ENCODE peak calls at places on chromosomes 12 and 14, in seven cellular contexts. E, R, J, V, H, M and Z are unnamed samples.

GRCh38 chr12:129531004-129531403 is 372.8 kb downstream of the TMEM132D start:
- DNase-seq in E (peak), R (peak), J (no peak), V (peak), H (no peak), M (peak), Z (no peak)

GRCh38 chr12:75997658-75998057 is 33.9 kb downstream of the PHLDA1 start:
- DNase-seq in E (no peak), R (no peak), J (no peak), V (no peak), H (no peak), M (no peak), Z (no peak)

GRCh38 chr12:113467514-113468364 is 3.9 kb downstream of the LHX5 start:
- DNase-seq in E (no peak), R (no peak), J (no peak), V (no peak), H (no peak), M (no peak), Z (no peak)

GRCh38 chr12:75482636-75483035 is 2.1 kb downstream of the GLIPR1 start:
- DNase-seq in E (no peak), R (no peak), J (no peak), V (no peak), H (no peak), M (no peak), Z (no peak)

GRCh38 chr12:34109390-34109789 is 87.1 kb downstream of the ALG10 start:
- DNase-seq in E (no peak), R (no peak), J (no peak), V (no peak), H (no peak), M (no peak), Z (no peak)

GRCh38 chr14:41285193-41285748 is 321.4 kb upstream of the LRFN5 start:
- DNase-seq in E (peak), R (peak), J (no peak), V (no peak), H (no peak), M (no peak), Z (peak)

GRCh38 chr12:56469007-56469930 is 891 bp downstream of the SPRYD4 start:
- DNase-seq in E (peak), R (no peak), J (peak), V (peak), H (peak), M (no peak), Z (no peak)

GRCh38 chr12:5628501-5628900 is 196.6 kb downstream of the NTF3 start:
- DNase-seq in E (no peak), R (no peak), J (no peak), V (no peak), H (no peak), M (no peak), Z (no peak)

GRCh38 chr14:61608245-61609142 is 86.8 kb upstream of the HIF1A start:
- DNase-seq in E (no peak), R (peak), J (no peak), V (no peak), H (no peak), M (no peak), Z (no peak)

GRCh38 chr12:106493531-106493930 is 89.3 kb upstream of the RFX4 start:
- DNase-seq in E (no peak), R (peak), J (no peak), V (no peak), H (no peak), M (no peak), Z (no peak)

GRCh38 chr12:31781894-31782540 is 53.2 kb upstream of the AMN1 start:
- DNase-seq in E (no peak), R (no peak), J (no peak), V (no peak), H (no peak), M (no peak), Z (no peak)

GRCh38 chr14:103315941-103316340 is 18.1 kb upstream of the EIF5 start:
- DNase-seq in E (no peak), R (no peak), J (no peak), V (no peak), H (no peak), M (no peak), Z (no peak)

GRCh38 chr12:86081798-86082197 is 174.4 kb downstream of the MGAT4C start:
- DNase-seq in E (no peak), R (no peak), J (no peak), V (no peak), H (no peak), M (no peak), Z (no peak)

GRCh38 chr12:58917699-58918334 is 2.5 kb downstream of the LRIG3 start:
- DNase-seq in E (no peak), R (no peak), J (no peak), V (no peak), H (no peak), M (no peak), Z (no peak)

GRCh38 chr14:37721976-37722659 is 126.7 kb downstream of the TTC6 start:
- DNase-seq in E (no peak), R (peak), J (no peak), V (no peak), H (no peak), M (no peak), Z (no peak)

GRCh38 chr14:22538671-22539228 is 50.3 kb downstream of the DAD1 start:
- DNase-seq in E (no peak), R (no peak), J (no peak), V (no peak), H (no peak), M (no peak), Z (no peak)

GRCh38 chr12:26227376-26227775 is 32.0 kb downstream of the SSPN start:
- DNase-seq in E (no peak), R (no peak), J (no peak), V (no peak), H (no peak), M (no peak), Z (no peak)

GRCh38 chr12:123441523-123442164 is 5.2 kb upstream of the RILPL2 start:
- DNase-seq in E (no peak), R (no peak), J (no peak), V (no peak), H (no peak), M (no peak), Z (no peak)

GRCh38 chr14:100577321-100577985 is 9.8 kb downstream of the BEGAIN start:
- DNase-seq in E (no peak), R (no peak), J (peak), V (no peak), H (no peak), M (no peak), Z (no peak)

GRCh38 chr14:90490727-90491050 is 93.9 kb downstream of the CALM1 start:
- DNase-seq in E (no peak), R (no peak), J (no peak), V (no peak), H (no peak), M (no peak), Z (no peak)

GRCh38 chr14:56143025-56143424 is 24.8 kb downstream of the PELI2 start:
- DNase-seq in E (no peak), R (no peak), J (no peak), V (no peak), H (no peak), M (no peak), Z (no peak)

GRCh38 chr14:68762944-68763831 is 29.7 kb downstream of the ZFP36L1 start:
- DNase-seq in E (peak), R (peak), J (peak), V (no peak), H (no peak), M (no peak), Z (no peak)

DNA sequence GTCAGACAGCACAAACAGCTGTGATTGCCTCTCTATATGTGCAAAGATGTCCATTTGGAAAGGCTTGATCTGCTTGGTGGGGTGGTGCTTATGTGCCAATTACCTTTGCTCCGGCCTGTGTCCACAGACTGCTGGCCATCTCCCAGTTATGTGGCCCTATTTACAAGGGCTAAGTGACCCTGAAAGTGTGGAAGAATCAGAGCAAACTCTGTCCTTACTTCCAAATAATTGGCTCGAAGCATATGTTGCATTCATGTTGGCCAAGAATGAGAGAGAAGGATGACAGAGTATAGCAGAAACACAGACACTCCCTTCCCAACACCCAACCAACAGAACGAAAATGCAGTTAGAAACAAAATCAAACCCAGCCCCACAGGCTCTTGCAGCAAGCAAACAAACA is 167.2 kb downstream of the CRADD start:
- DNase-seq in E (no peak), R (no peak), J (no peak), V (no peak), H (no peak), M (no peak), Z (no peak)
- TF ChIP-seq EP300 in E (no peak), R (no peak), J (no peak), V (no peak), H (no peak), M (no peak), Z (no peak)

GRCh38 chr14:50002926-50003212 is 110.0 kb downstream of the ARF6 start:
- DNase-seq in E (no peak), R (no peak), J (no peak), V (no peak), H (no peak), M (no peak), Z (no peak)

GRCh38 chr14:49999826-50000214 is 106.9 kb downstream of the ARF6 start:
- DNase-seq in E (no peak), R (no peak), J (no peak), V (no peak), H (no peak), M (no peak), Z (no peak)

GRCh38 chr14:50000215-50001145 is 107.6 kb downstream of the ARF6 start:
- DNase-seq in E (peak), R (peak), J (peak), V (peak), H (no peak), M (no peak), Z (peak)

GRCh38 chr14:50001999-50002925 is 109.4 kb downstream of the ARF6 start:
- DNase-seq in E (peak), R (no peak), J (no peak), V (peak), H (no peak), M (no peak), Z (no peak)

DNA sequence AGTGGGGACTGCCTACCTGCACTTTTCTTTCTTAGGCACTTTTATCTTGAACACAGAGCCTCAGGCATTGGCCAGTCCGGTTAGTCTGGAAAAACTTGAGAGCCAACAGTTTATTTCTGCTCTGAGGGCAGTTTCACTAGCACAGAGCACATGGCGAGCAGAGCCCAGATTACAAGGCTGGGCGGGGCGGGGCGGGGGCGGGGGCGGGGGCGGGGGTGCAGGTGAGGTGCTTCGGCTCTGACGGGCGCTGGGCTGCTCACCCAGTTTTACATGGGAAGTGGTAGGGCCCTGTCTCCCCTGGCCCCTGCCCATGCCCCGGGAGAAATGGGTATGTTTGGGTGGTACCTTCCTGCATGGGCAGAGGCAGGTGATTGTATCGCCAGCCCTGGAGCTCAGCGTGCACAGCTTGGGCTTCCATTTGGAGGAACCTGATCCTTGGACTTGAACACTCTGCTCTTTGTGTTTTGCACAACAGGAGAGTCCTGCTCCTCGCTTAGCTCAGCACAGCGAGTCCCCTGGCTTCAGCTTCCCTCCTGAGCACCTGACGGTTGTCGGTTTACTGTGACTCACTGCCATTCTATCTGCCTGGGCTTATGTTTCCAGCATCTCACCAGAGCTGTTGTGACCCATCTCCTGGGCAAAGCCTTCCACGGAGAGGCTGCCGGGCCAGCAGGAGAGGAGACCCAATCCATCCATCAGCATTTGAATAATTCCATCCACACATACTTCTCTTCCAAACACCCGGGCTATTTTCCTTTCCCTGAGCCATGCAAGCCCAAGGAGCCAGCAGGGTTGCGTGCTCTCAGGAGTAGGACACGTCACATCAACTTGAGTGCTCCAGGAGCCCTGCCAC is 108.5 kb downstream of the ARF6 start:
- DNase-seq in E (peak), R (peak), J (no peak), V (peak), H (peak), M (no peak), Z (peak)
- TF ChIP-seq POLR2A in E (no peak), R (peak), J (no peak), V (peak), H (no peak), M (no peak), Z (no peak)

DNA sequence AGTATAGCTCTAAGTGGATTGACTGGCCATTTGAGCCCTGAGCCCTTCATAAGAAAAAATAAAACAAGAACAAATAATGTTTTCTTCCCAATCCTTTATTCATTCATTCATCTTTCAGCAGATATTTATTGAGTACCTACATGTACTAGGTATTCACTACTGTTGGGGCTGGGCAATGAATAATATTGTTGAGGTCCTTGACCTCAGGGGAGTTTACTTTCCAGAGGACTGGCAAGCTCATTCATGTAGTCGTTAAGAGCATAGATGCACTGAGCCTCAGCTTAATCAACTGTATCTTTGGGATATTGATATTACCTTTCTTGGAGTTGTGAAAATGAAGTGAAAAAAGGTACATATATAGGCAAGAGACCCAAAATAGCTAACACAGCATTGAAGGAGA is 7.6 kb downstream of the CFAP54 start:
- DNase-seq in E (no peak), R (no peak), J (no peak), V (no peak), H (no peak), M (no peak), Z (no peak)
- TF ChIP-seq EP300 in E (no peak), R (no peak), J (no peak), V (no peak), H (no peak), M (no peak), Z (no peak)

GRCh38 chr12:47900480-47901129 is 4.2 kb downstream of the VDR start:
- DNase-seq in E (peak), R (peak), J (peak), V (peak), H (no peak), M (no peak), Z (no peak)
- TF ChIP-seq POLR2A in E (no peak), R (no peak), J (no peak), V (peak), H (no peak), M (no peak), Z (no peak)

GRCh38 chr14:73786632-73786941 is 65.0 kb upstream of the PTGR2 start:
- DNase-seq in E (peak), R (no peak), J (peak), V (peak), H (no peak), M (no peak), Z (no peak)

GRCh38 chr14:73784065-73784987 is 67.3 kb upstream of the PTGR2 start:
- DNase-seq in E (peak), R (no peak), J (peak), V (no peak), H (no peak), M (no peak), Z (no peak)

GRCh38 chr14:73784988-73785313 is 66.7 kb upstream of the PTGR2 start:
- DNase-seq in E (no peak), R (no peak), J (peak), V (no peak), H (no peak), M (no peak), Z (no peak)

GRCh38 chr14:73785834-73786631 is 65.6 kb upstream of the PTGR2 start:
- DNase-seq in E (peak), R (peak), J (peak), V (peak), H (peak), M (no peak), Z (peak)

DNA sequence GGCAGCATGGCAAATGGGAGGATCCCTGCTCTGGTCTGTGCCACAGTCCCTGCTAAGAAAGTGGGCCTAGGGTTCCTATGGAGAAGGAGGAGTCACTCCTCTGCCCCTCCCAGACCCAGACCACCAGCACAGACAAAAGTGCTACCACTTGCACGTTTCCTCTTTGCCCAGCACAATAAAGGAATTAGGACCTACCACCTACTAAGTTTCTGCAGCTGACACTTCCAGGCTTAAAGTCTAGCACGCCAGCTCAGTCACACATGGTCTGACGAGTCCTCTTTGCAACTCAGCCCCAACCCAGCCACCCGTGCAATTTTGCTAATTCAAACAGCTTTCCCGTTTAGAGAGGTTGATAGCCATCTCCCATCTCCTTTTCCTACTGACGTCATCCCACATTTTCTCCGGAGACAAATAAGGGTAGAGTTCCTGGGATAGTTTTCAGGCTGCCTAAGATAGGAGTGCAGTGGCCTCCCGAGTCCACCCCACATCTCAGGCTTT is 66.2 kb upstream of the PTGR2 start:
- DNase-seq in E (no peak), R (peak), J (peak), V (peak), H (no peak), M (no peak), Z (no peak)
- TF ChIP-seq EP300 in E (no peak), R (no peak), J (no peak), V (no peak), H (no peak), M (no peak), Z (no peak)

DNA sequence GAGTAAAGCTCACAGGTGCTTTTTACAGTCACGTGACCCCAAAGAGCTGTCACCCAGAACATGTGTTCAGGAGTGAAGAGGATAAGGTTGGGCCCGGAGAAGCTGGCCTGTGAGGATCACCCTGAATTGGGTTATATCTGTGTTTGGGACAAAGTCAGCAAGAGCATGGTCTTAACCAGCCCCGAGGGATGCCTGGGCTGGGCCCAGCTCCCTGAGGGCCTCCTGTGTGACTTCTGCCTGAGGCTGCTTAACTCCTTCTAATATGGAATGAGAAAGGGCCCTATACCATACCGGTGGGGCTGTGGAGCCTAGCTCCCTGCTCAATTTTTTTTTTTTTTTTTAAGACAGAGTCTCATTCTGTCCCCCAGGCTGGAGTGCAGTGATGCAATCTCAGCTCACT is 2.5 kb downstream of the CDCA4 start:
- DNase-seq in E (no peak), R (no peak), J (no peak), V (no peak), H (no peak), M (no peak), Z (no peak)
- TF ChIP-seq POLR2A in E (no peak), R (no peak), J (no peak), V (no peak), H (no peak), M (no peak), Z (no peak)

GRCh38 chr12:109309441-109310246 is 560 bp upstream of the FOXN4 start:
- DNase-seq in E (no peak), R (no peak), J (no peak), V (no peak), H (no peak), M (no peak), Z (no peak)

GRCh38 chr12:109307051-109307450 is 2.0 kb downstream of the FOXN4 start:
- DNase-seq in E (no peak), R (peak), J (no peak), V (no peak), H (no peak), M (no peak), Z (no peak)

GRCh38 chr12:109305547-109305946 is 3.5 kb downstream of the FOXN4 start:
- DNase-seq in E (no peak), R (no peak), J (no peak), V (no peak), H (no peak), M (no peak), Z (no peak)

GRCh38 chr12:109308534-109309440 is at the start of gene FOXN4:
- DNase-seq in E (no peak), R (no peak), J (no peak), V (no peak), H (peak), M (no peak), Z (no peak)

GRCh38 chr12:109310247-109311125 is 1.4 kb upstream of the FOXN4 start:
- DNase-seq in E (no peak), R (no peak), J (no peak), V (no peak), H (no peak), M (no peak), Z (no peak)
- TF ChIP-seq EP300 in E (no peak), R (no peak), J (no peak), V (no peak), H (no peak), M (no peak), Z (no peak)

DNA sequence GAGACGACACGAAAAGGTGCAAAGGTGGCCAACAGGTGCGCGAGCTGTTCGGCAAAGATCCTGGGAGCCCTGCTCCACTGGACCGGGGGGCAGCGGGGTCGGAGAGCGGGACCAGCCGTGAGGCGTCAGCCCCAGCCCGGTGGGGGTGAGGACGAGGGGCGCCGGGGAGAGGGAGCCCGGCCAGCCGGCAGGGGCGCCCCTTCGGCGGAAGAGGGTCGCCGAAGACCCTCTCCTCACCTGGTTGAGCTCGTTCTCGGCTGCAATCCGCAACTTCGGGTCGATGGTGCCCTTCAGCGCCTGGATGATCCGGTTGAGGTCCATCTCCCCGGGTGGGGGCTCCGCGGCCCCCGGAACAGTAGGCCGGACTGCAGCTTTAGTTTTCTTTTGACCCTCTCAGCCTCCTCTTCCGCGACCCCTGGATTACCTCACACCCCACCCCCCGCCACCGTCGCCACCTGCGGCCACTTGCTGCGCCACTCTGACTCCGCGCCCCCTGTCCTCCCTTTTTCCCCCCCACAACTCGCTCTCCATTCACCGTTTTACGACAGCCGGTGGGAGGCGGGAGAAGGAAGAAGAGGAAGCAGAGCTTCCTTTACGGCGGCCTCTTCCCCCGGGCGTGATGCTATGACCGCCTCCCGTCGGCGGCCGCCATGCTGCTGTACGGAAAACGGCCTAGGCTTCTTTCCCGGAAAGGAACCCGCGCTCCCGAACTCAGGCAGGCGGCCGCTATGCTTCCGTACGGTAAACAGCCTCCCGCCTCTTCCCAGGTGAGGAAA is at the start of gene IPO8:
- DNase-seq in E (peak), R (peak), J (peak), V (peak), H (peak), M (peak), Z (peak)
- TF ChIP-seq POLR2A in E (no peak), R (peak), J (no peak), V (peak), H (peak), M (peak), Z (no peak)